ENCODE peak calls at places on chromosomes 7 and 10, in seven cellular contexts. C is NCI-H1048; Z is CD8-positive, alpha-beta memory T cell; R is SJSA1; G is lower lobe of right lung; T is AG04450; Q is lower leg skin. I is an unnamed sample.

GRCh38 chr7:16078076-16078952 is 343.0 kb downstream of the CRPPA start:
- DNase-seq in Q (no peak), C (no peak), R (peak; percentile 66), G (no peak), T (peak; percentile 23), Z (no peak), I (no peak)

GRCh38 chr7:55557666-55558188 is 14.6 kb downstream of the VOPP1 start:
- DNase-seq in T (no peak), Z (no peak), C (no peak), Q (no peak), G (no peak), R (no peak), I (no peak)

GRCh38 chr10:11823122-11823988 is at the start of gene PROSER2:
- DNase-seq in G (peak; percentile 78), R (peak; percentile 43), T (no peak), Z (no peak), C (peak; percentile 9), Q (no peak), I (peak; percentile 88)

GRCh38 chr7:155865830-155866545 is 53.7 kb upstream of the SHH start:
- DNase-seq in R (no peak), G (no peak), Z (no peak), Q (peak; percentile 71), C (no peak), T (no peak), I (no peak)

GRCh38 chr7:43721193-43721806 is 8.0 kb downstream of the COA1 start:
- DNase-seq in Z (no peak), C (no peak), Q (no peak), G (no peak), R (no peak), T (no peak), I (no peak)

GRCh38 chr10:132540456-132540855 is 2.9 kb downstream of the INPP5A start:
- DNase-seq in Q (no peak), T (no peak), R (no peak), C (no peak), G (peak; percentile 43), Z (no peak), I (peak; percentile 33)

GRCh38 chr10:86733260-86733671 is 23.2 kb upstream of the BMPR1A start:
- DNase-seq in G (no peak), Q (no peak), C (no peak), R (no peak), Z (no peak), T (no peak), I (no peak)

GRCh38 chr10:70255329-70256299 is 22.4 kb upstream of the PPA1 start:
- DNase-seq in Z (no peak), C (no peak), Q (no peak), T (no peak), G (peak; percentile 69), R (peak; percentile 55), I (peak; percentile 58)

GRCh38 chr7:158430308-158431034 is 157.2 kb downstream of the PTPRN2 start:
- DNase-seq in Z (no peak), G (no peak), C (no peak), T (no peak), Q (peak; percentile 84), R (no peak), I (no peak)

GRCh38 chr7:74284781-74285259 is 4.4 kb upstream of the CLIP2 start:
- DNase-seq in T (no peak), Q (no peak), R (no peak), G (no peak), Z (no peak), C (no peak), I (no peak)

GRCh38 chr10:76942556-76943416 is 694.8 kb downstream of the KCNMA1 start:
- DNase-seq in T (no peak), Q (no peak), Z (no peak), G (no peak), R (no peak), C (no peak), I (no peak)

GRCh38 chr10:74825033-74825370 is 1.4 kb upstream of the KAT6B start:
- DNase-seq in T (no peak), R (peak; percentile 36), Q (peak; percentile 89), Z (no peak), C (no peak), G (peak; percentile 61), I (peak; percentile 90)

GRCh38 chr7:26375604-26376207 is 84.0 kb downstream of the SNX10 start:
- DNase-seq in C (no peak), Z (no peak), R (no peak), Q (no peak), G (no peak), T (no peak), I (no peak)

GRCh38 chr7:81327468-81327867 is 408.6 kb upstream of the SEMA3C start:
- DNase-seq in Z (no peak), Q (no peak), C (no peak), R (no peak), T (no peak), G (no peak), I (no peak)

GRCh38 chr10:75352650-75353049 is 48.9 kb downstream of the ZNF503 start:
- DNase-seq in T (no peak), G (no peak), R (no peak), C (no peak), Z (no peak), Q (peak; percentile 36), I (no peak)

GRCh38 chr7:46202379-46202778 is 281.3 kb upstream of the IGFBP3 start:
- DNase-seq in Q (no peak), C (no peak), T (no peak), G (no peak), Z (no peak), R (no peak), I (no peak)

GRCh38 chr10:43667317-43667731 is 18.6 kb upstream of the ZNF32 start:
- DNase-seq in T (no peak), C (no peak), Z (no peak), G (no peak), Q (no peak), R (no peak), I (no peak)

GRCh38 chr7:77727936-77728701 is 31.9 kb downstream of the RSBN1L start:
- DNase-seq in G (no peak), T (no peak), Q (no peak), Z (no peak), C (no peak), R (peak; percentile 81), I (no peak)

GRCh38 chr7:132158166-132158565 is 418.1 kb downstream of the PLXNA4 start:
- DNase-seq in G (no peak), Q (no peak), C (no peak), Z (no peak), R (no peak), T (no peak), I (no peak)

GRCh38 chr10:75034131-75034512 is 77.3 kb upstream of the SAMD8 start:
- DNase-seq in C (no peak), R (no peak), Z (no peak), G (no peak), T (no peak), Q (no peak), I (no peak)

GRCh38 chr7:46603296-46603701 is 682.2 kb upstream of the IGFBP3 start:
- DNase-seq in Z (no peak), C (no peak), G (no peak), Q (peak; percentile 85), T (no peak), R (no peak), I (no peak)

GRCh38 chr7:867406-868188 is 8.8 kb upstream of the GET4 start:
- DNase-seq in C (no peak), Z (no peak), G (peak; percentile 67), R (no peak), T (no peak), Q (peak; percentile 91), I (no peak)

GRCh38 chr7:23981314-23981713 is 271.3 kb downstream of the STK31 start:
- DNase-seq in T (no peak), G (no peak), C (no peak), R (no peak), Q (no peak), Z (no peak), I (no peak)

GRCh38 chr10:87550741-87551140 is 46.0 kb downstream of the MINPP1 start:
- DNase-seq in G (no peak), T (no peak), R (no peak), Z (no peak), Q (no peak), C (no peak), I (no peak)

GRCh38 chr7:1712907-1713501 is 42.9 kb downstream of the ELFN1 start:
- DNase-seq in R (no peak), C (no peak), Q (no peak), T (no peak), Z (no peak), G (peak; percentile 44), I (peak; percentile 65)

GRCh38 chr10:132257907-132258306 is 49.8 kb downstream of the STK32C start:
- DNase-seq in G (no peak), R (no peak), Z (no peak), T (no peak), C (no peak), Q (no peak), I (no peak)

GRCh38 chr10:97109562-97109961 is 76.2 kb downstream of the SLIT1 start:
- DNase-seq in C (no peak), G (no peak), T (no peak), R (no peak), Q (no peak), Z (no peak), I (no peak)

GRCh38 chr7:157872447-157872846 is 535.6 kb downstream of the DNAJB6 start:
- DNase-seq in Q (no peak), R (no peak), C (no peak), G (no peak), Z (no peak), T (no peak), I (peak; percentile 22)

GRCh38 chr7:157339777-157340677 is 3.2 kb downstream of the DNAJB6 start:
- DNase-seq in C (no peak), Z (peak; percentile 56), Q (peak; percentile 92), G (peak; percentile 67), T (no peak), R (peak; percentile 51), I (no peak)

GRCh38 chr7:69429817-69430501 is 168.3 kb upstream of the AUTS2 start:
- DNase-seq in C (no peak), T (no peak), G (peak; percentile 51), R (no peak), Z (no peak), Q (no peak), I (peak; percentile 65)

GRCh38 chr7:5690931-5691461 is 90.5 kb downstream of the RNF216 start:
- DNase-seq in C (no peak), T (no peak), R (no peak), G (no peak), Z (no peak), Q (no peak), I (peak; percentile 69)

GRCh38 chr10:57955076-57955475 is 312.6 kb downstream of the IPMK start:
- DNase-seq in R (no peak), Z (no peak), T (no peak), Q (no peak), C (no peak), G (no peak), I (no peak)

GRCh38 chr10:23656735-23657134 is 217.9 kb downstream of the OTUD1 start:
- DNase-seq in Z (no peak), C (no peak), T (no peak), G (no peak), R (no peak), Q (no peak), I (no peak)

GRCh38 chr7:85111761-85112160 is 75.1 kb downstream of the SEMA3D start:
- DNase-seq in Z (no peak), R (no peak), T (no peak), Q (no peak), C (no peak), G (no peak), I (no peak)

GRCh38 chr7:73715648-73716317 is 3.7 kb downstream of the STX1A start:
- DNase-seq in G (no peak), R (peak; percentile 92), C (no peak), Z (no peak), T (peak; percentile 82), Q (no peak), I (no peak)

GRCh38 chr10:14839305-14839695 is 1.2 kb downstream of the HSPA14 start:
- DNase-seq in Q (no peak), G (no peak), Z (no peak), R (no peak), T (no peak), C (no peak), I (no peak)

GRCh38 chr10:60663850-60664249 is 114.4 kb upstream of the CDK1 start:
- DNase-seq in T (no peak), Q (no peak), R (no peak), C (no peak), Z (no peak), G (no peak), I (peak; percentile 36)

I was measured in left lung.